ENCODE peak calls at places on chromosomes 7 and 10, in seven cellular contexts. One of them, this sample, is unnamed.

GRCh38 chr10:4281207-4281825 is 496.3 kb upstream of the KLF6 start:
- DNase-seq in HT-29: no peak
- DNase-seq in T-cell: no peak
- DNase-seq in activated naive CD4-positive, alpha-beta T cell treated with Interleukin-2 at 50 U/mL for 16 hours: no peak
- DNase-seq in progenitor cell of endocrine pancreas: no peak
- DNase-seq in H4: no peak
- DNase-seq in activated naive CD8-positive, alpha-beta T cell treated with anti-CD3 and anti-CD28 coated beads, Interleukin-2, amount 50 U/mL, for 24 hours: no peak
- DNase-seq in this sample: no peak

GRCh38 chr10:86931872-86932271 is 25.5 kb downstream of the MMRN2 start:
- DNase-seq in HT-29: no peak
- DNase-seq in T-cell: no peak
- DNase-seq in activated naive CD4-positive, alpha-beta T cell treated with Interleukin-2 at 50 U/mL for 16 hours: no peak
- DNase-seq in progenitor cell of endocrine pancreas: no peak
- DNase-seq in H4: no peak
- DNase-seq in activated naive CD8-positive, alpha-beta T cell treated with anti-CD3 and anti-CD28 coated beads, Interleukin-2, amount 50 U/mL, for 24 hours: no peak
- DNase-seq in this sample: no peak

GRCh38 chr10:119675483-119676170 is 24.4 kb downstream of the BAG3 start:
- DNase-seq in HT-29: no peak
- DNase-seq in T-cell: no peak
- DNase-seq in activated naive CD4-positive, alpha-beta T cell treated with Interleukin-2 at 50 U/mL for 16 hours: no peak
- DNase-seq in progenitor cell of endocrine pancreas: no peak
- DNase-seq in H4: no peak
- DNase-seq in activated naive CD8-positive, alpha-beta T cell treated with anti-CD3 and anti-CD28 coated beads, Interleukin-2, amount 50 U/mL, for 24 hours: no peak
- DNase-seq in this sample: no peak

GRCh38 chr10:91043173-91043910 is 122.5 kb upstream of the ANKRD1 start:
- DNase-seq in HT-29: peak; percentile 54
- DNase-seq in T-cell: no peak
- DNase-seq in activated naive CD4-positive, alpha-beta T cell treated with Interleukin-2 at 50 U/mL for 16 hours: no peak
- DNase-seq in progenitor cell of endocrine pancreas: no peak
- DNase-seq in H4: peak; percentile 25
- DNase-seq in activated naive CD8-positive, alpha-beta T cell treated with anti-CD3 and anti-CD28 coated beads, Interleukin-2, amount 50 U/mL, for 24 hours: no peak
- DNase-seq in this sample: peak; percentile 36

GRCh38 chr10:93383562-93383981 is 98.6 kb downstream of the MYOF start:
- DNase-seq in HT-29: no peak
- DNase-seq in T-cell: no peak
- DNase-seq in activated naive CD4-positive, alpha-beta T cell treated with Interleukin-2 at 50 U/mL for 16 hours: no peak
- DNase-seq in progenitor cell of endocrine pancreas: no peak
- DNase-seq in H4: peak; percentile 48
- DNase-seq in activated naive CD8-positive, alpha-beta T cell treated with anti-CD3 and anti-CD28 coated beads, Interleukin-2, amount 50 U/mL, for 24 hours: no peak
- DNase-seq in this sample: peak; percentile 70

GRCh38 chr10:110209926-110210662 is 2.7 kb downstream of the MXI1 start:
- DNase-seq in HT-29: peak; percentile 13
- DNase-seq in T-cell: peak; percentile 53
- DNase-seq in activated naive CD4-positive, alpha-beta T cell treated with Interleukin-2 at 50 U/mL for 16 hours: no peak
- DNase-seq in progenitor cell of endocrine pancreas: peak; percentile 33
- DNase-seq in H4: no peak
- DNase-seq in activated naive CD8-positive, alpha-beta T cell treated with anti-CD3 and anti-CD28 coated beads, Interleukin-2, amount 50 U/mL, for 24 hours: peak; percentile 70
- DNase-seq in this sample: no peak

GRCh38 chr10:97531401-97531985 is 32.8 kb downstream of the UBTD1 start:
- DNase-seq in HT-29: peak; percentile 74
- DNase-seq in T-cell: no peak
- DNase-seq in activated naive CD4-positive, alpha-beta T cell treated with Interleukin-2 at 50 U/mL for 16 hours: no peak
- DNase-seq in progenitor cell of endocrine pancreas: no peak
- DNase-seq in H4: no peak
- DNase-seq in activated naive CD8-positive, alpha-beta T cell treated with anti-CD3 and anti-CD28 coated beads, Interleukin-2, amount 50 U/mL, for 24 hours: no peak
- DNase-seq in this sample: peak; percentile 25

GRCh38 chr7:68005992-68006391 is 1009.4 kb downstream of the TYW1 start:
- DNase-seq in HT-29: no peak
- DNase-seq in T-cell: no peak
- DNase-seq in activated naive CD4-positive, alpha-beta T cell treated with Interleukin-2 at 50 U/mL for 16 hours: no peak
- DNase-seq in progenitor cell of endocrine pancreas: no peak
- DNase-seq in H4: no peak
- DNase-seq in activated naive CD8-positive, alpha-beta T cell treated with anti-CD3 and anti-CD28 coated beads, Interleukin-2, amount 50 U/mL, for 24 hours: no peak
- DNase-seq in this sample: no peak

GRCh38 chr10:15225511-15225910 is 57.0 kb upstream of the NMT2 start:
- DNase-seq in HT-29: no peak
- DNase-seq in T-cell: no peak
- DNase-seq in activated naive CD4-positive, alpha-beta T cell treated with Interleukin-2 at 50 U/mL for 16 hours: no peak
- DNase-seq in progenitor cell of endocrine pancreas: no peak
- DNase-seq in H4: no peak
- DNase-seq in activated naive CD8-positive, alpha-beta T cell treated with anti-CD3 and anti-CD28 coated beads, Interleukin-2, amount 50 U/mL, for 24 hours: no peak
- DNase-seq in this sample: no peak

GRCh38 chr7:1024331-1024761 is 20.0 kb upstream of the GPR146 start:
- DNase-seq in HT-29: no peak
- DNase-seq in T-cell: no peak
- DNase-seq in activated naive CD4-positive, alpha-beta T cell treated with Interleukin-2 at 50 U/mL for 16 hours: no peak
- DNase-seq in progenitor cell of endocrine pancreas: no peak
- DNase-seq in H4: no peak
- DNase-seq in activated naive CD8-positive, alpha-beta T cell treated with anti-CD3 and anti-CD28 coated beads, Interleukin-2, amount 50 U/mL, for 24 hours: no peak
- DNase-seq in this sample: no peak

GRCh38 chr10:86655596-86655995 is 1.2 kb downstream of the OPN4 start:
- DNase-seq in HT-29: no peak
- DNase-seq in T-cell: no peak
- DNase-seq in activated naive CD4-positive, alpha-beta T cell treated with Interleukin-2 at 50 U/mL for 16 hours: no peak
- DNase-seq in progenitor cell of endocrine pancreas: no peak
- DNase-seq in H4: no peak
- DNase-seq in activated naive CD8-positive, alpha-beta T cell treated with anti-CD3 and anti-CD28 coated beads, Interleukin-2, amount 50 U/mL, for 24 hours: no peak
- DNase-seq in this sample: no peak

GRCh38 chr7:46301677-46302076 is 380.6 kb upstream of the IGFBP3 start:
- DNase-seq in HT-29: no peak
- DNase-seq in T-cell: no peak
- DNase-seq in activated naive CD4-positive, alpha-beta T cell treated with Interleukin-2 at 50 U/mL for 16 hours: no peak
- DNase-seq in progenitor cell of endocrine pancreas: no peak
- DNase-seq in H4: no peak
- DNase-seq in activated naive CD8-positive, alpha-beta T cell treated with anti-CD3 and anti-CD28 coated beads, Interleukin-2, amount 50 U/mL, for 24 hours: no peak
- DNase-seq in this sample: no peak